ENCODE peak calls at places on chromosomes 3 and 15, in four cellular contexts. T is GM10248, K is body of pancreas, P is BJ. E is an unnamed sample.

GRCh38 chr15:92781925-92782453 is 118.1 kb upstream of the CHD2 start:
- DNase-seq in T (no peak), P (no peak), K (no peak), E (no peak)

GRCh38 chr3:11499144-11499543 is 144.6 kb downstream of the VGLL4 start:
- DNase-seq in K (no peak), P (peak; percentile 83), T (no peak), E (no peak)

GRCh38 chr3:102526865-102527264 is 92.0 kb downstream of the ZPLD1 start:
- DNase-seq in P (no peak), T (no peak), K (no peak), E (no peak)

GRCh38 chr3:186825294-186825821 is 17.2 kb upstream of the ADIPOQ start:
- DNase-seq in K (no peak), T (no peak), P (no peak), E (peak; percentile 22)

GRCh38 chr3:156455839-156456238 is 99.1 kb downstream of the SSR3 start:
- DNase-seq in K (no peak), P (no peak), T (no peak), E (no peak)

GRCh38 chr3:57224856-57225255 is 2.7 kb upstream of the APPL1 start:
- DNase-seq in P (no peak), K (no peak), T (no peak), E (no peak)

GRCh38 chr3:111851511-111851954 is 7.5 kb upstream of the PHLDB2 start:
- DNase-seq in K (no peak), T (no peak), P (peak; percentile 62), E (no peak)

GRCh38 chr3:105823149-105823866 is 45.5 kb downstream of the CBLB start:
- DNase-seq in T (no peak), P (peak; percentile 71), K (no peak), E (no peak)

GRCh38 chr3:126982522-126983175 is at the start of gene PLXNA1:
- DNase-seq in T (peak; percentile 91), K (peak; percentile 76), P (no peak), E (peak; percentile 80)

GRCh38 chr15:62306851-62307504 is 141.9 kb upstream of the C2CD4B start:
- DNase-seq in P (no peak), T (peak; percentile 56), K (peak; percentile 73), E (peak; percentile 55)

GRCh38 chr15:40594429-40594836 is 384 bp downstream of the KNL1 start:
- DNase-seq in T (peak; percentile 71), P (peak; percentile 6), K (peak; percentile 41), E (peak; percentile 65)

GRCh38 chr3:38140326-38141172 is 2.1 kb downstream of the MYD88 start:
- DNase-seq in P (no peak), T (no peak), K (no peak), E (no peak)

GRCh38 chr3:18222686-18223085 is 202.5 kb downstream of the SATB1 start:
- DNase-seq in T (no peak), K (no peak), P (no peak), E (no peak)

GRCh38 chr3:129627350-129628168 is 21.1 kb upstream of the PLXND1 start:
- DNase-seq in P (peak; percentile 40), T (peak; percentile 85), K (peak; percentile 72), E (peak; percentile 74)
- TF ChIP-seq CTCF in P (peak; percentile 79), T (peak; percentile 90), K (peak; percentile 64), E (peak; percentile 64)

GRCh38 chr15:51135276-51135675 is 40.6 kb upstream of the TNFAIP8L3 start:
- DNase-seq in T (no peak), K (no peak), P (no peak), E (no peak)

GRCh38 chr15:51134416-51135199 is 39.9 kb upstream of the TNFAIP8L3 start:
- DNase-seq in P (no peak), T (no peak), K (no peak), E (no peak)

GRCh38 chr15:51131596-51132290 is 37.0 kb upstream of the TNFAIP8L3 start:
- DNase-seq in K (no peak), P (no peak), T (no peak), E (no peak)

GRCh38 chr15:51132384-51133139 is 37.9 kb upstream of the TNFAIP8L3 start:
- DNase-seq in P (peak; percentile 82), T (no peak), K (peak; percentile 26), E (peak; percentile 61)

DNA sequence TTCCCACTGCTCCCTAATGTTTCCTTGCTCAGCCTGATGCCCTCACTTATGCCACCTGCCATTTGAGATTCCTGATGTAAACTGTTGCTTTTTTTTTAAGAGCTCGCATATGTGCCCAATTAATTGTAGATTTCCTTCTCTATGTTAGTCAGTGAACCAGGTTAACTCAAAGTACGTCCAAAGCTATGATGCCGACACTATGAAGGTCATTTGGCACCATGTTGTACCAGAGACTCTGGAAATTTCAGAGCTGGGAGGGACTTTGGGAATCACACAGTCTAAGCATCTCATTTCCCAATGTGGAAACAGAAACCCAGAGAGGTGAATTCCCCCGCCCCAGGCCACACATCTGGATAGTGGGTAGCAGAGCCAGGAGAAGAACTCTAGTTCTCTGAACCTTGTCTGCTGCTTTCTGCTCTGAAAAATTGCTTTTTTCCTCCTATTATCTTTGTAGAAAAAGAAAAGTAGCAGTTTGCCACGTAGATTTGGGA is 38.5 kb upstream of the TNFAIP8L3 start:
- DNase-seq in T (no peak), P (no peak), K (no peak), E (no peak)
- TF ChIP-seq CTCF in T (no peak), P (no peak), K (no peak), E (peak; percentile 11)

DNA sequence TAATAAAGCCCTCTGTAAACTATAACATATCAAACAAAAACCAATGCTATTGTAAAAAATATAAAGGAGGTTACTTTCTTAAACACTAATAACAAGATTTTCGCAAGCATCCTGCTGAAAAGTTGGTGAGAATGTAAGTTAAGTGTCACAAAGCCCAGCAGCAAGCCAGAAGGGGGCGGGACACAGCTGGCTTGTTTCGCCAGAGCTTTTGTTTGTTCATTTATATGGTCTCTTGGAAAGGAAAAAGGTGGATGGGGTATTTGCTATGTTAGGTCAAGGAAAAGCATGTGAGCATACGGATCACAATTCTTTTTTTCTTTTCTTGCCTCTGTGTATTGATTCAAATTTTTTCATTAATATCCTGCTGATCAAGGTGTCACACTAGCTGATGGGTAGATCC is 59.9 kb downstream of the HACD2 start:
- DNase-seq in T (no peak), K (no peak), P (no peak), E (no peak)
- TF ChIP-seq CTCF in T (no peak), K (no peak), P (no peak), E (no peak)

GRCh38 chr3:14832975-14833722 is 14.4 kb downstream of the FGD5 start:
- DNase-seq in K (no peak), T (no peak), P (no peak), E (no peak)
- TF ChIP-seq CTCF in K (no peak), T (no peak), P (no peak), E (no peak)

GRCh38 chr3:39327746-39328349 is 1.7 kb upstream of the CCR8 start:
- DNase-seq in P (no peak), K (no peak), T (peak; percentile 29), E (no peak)

GRCh38 chr3:39333607-39334006 is 4.1 kb downstream of the CCR8 start:
- DNase-seq in T (no peak), P (no peak), K (no peak), E (no peak)

GRCh38 chr3:39329493-39329892 is at the start of gene CCR8:
- DNase-seq in K (no peak), T (no peak), P (no peak), E (no peak)

GRCh38 chr3:39332525-39332924 is 3.0 kb downstream of the CCR8 start:
- DNase-seq in P (no peak), T (no peak), K (no peak), E (no peak)

GRCh38 chr3:39330824-39331223 is 1.3 kb downstream of the CCR8 start:
- DNase-seq in K (no peak), T (no peak), P (no peak), E (no peak)
- TF ChIP-seq CTCF in K (no peak), T (no peak), P (no peak), E (no peak)

DNA sequence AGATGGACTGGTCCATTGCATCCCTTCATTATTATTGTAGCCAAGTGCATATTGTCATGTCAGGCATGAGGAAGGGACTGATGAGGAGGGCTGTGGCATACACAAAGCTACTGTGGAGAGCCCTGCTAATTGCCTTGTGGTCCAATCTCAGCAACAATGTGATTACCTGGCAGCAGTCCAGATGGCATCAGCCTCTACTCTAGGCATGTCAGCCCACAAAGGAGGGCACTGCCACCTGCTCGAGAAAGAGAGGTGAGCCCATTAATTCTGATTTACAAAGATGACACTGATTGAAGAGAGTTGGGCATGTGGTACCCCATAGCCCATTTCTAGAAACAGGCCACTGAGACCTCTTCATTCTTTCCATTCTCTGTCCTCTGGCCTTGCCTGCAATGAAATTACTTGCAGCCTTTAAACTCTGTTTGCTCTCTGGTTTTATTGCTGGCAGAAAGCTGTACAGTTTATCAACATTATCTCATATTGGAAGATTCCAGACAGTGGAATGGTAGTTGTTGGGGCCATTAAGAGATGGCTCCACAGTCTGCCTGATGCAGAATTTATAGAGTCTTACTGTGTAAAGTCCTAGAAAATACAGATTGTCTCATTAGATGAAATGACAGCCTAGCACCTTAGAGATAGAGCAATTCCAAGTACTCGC is 307.7 kb downstream of the ARPP21 start:
- DNase-seq in K (no peak), P (no peak), T (no peak), E (no peak)
- TF ChIP-seq CTCF in K (no peak), P (no peak), T (no peak), E (no peak)

DNA sequence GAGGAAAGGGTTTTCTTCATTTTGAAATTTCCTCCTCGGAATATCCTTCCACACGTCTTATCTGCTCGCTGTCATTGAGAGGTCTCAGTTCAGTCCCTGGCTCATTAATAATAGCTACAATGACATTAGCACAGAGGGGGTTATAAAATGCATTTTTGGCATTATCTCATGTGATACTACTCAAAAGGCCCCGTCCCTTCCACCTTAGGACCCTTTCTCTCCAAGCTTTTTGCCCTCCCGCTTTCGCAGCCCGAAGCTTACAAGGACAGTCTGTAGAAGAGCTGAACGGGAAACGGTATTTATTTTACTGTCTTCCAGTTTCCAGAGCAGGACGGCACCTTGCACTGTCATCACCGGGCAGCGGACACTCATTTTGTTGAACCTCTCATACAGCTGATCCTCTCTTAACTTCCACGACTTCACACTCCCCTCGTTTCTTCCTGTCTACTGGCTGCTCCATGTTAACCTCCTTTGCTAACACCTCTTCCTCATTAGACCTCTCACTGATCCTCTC is 5.6 kb upstream of the PLEKHO2 start:
- DNase-seq in T (no peak), K (no peak), P (no peak), E (no peak)
- TF ChIP-seq CTCF in T (no peak), K (no peak), P (no peak), E (no peak)

E was measured in endothelial cell.